ENCODE peak calls at places on chromosome 4, in six cellular contexts. E is pancreas, D is lower lobe of right lung, G is GM23248, C is heart left ventricle, N is heart right ventricle. K is an unnamed sample.

GRCh38 chr4:52657630-52658501 is 1.2 kb downstream of the USP46 start:
- DNase-seq in N (no peak), D (no peak), C (no peak), E (peak; percentile 27), G (peak; percentile 49), K (no peak)

GRCh38 chr4:135243960-135244561 is 1042.5 kb upstream of the PABPC4L start:
- DNase-seq in C (no peak), G (no peak), D (no peak), E (no peak), N (no peak), K (no peak)

GRCh38 chr4:60033826-60034225 is 1166.3 kb upstream of the ADGRL3 start:
- DNase-seq in E (no peak), C (no peak), N (no peak), D (no peak), G (no peak), K (no peak)

GRCh38 chr4:176436500-176436973 is 116.8 kb downstream of the SPCS3 start:
- DNase-seq in D (no peak), C (no peak), N (no peak), E (no peak), G (peak; percentile 71), K (no peak)

GRCh38 chr4:24742773-24743676 is 52.3 kb upstream of the SOD3 start:
- DNase-seq in G (no peak), D (no peak), N (no peak), C (no peak), E (no peak), K (no peak)

GRCh38 chr4:89021678-89022077 is 35.3 kb downstream of the FAM13A start:
- DNase-seq in E (no peak), D (no peak), G (no peak), C (no peak), N (no peak), K (no peak)

GRCh38 chr4:45580306-45580705 is 543.5 kb downstream of the GABRG1 start:
- DNase-seq in D (no peak), G (no peak), N (no peak), C (no peak), E (no peak), K (no peak)

GRCh38 chr4:98662619-98663225 is 4.3 kb upstream of the TSPAN5 start:
- DNase-seq in G (no peak), E (no peak), C (no peak), N (no peak), D (no peak), K (no peak)

GRCh38 chr4:122045533-122045932 is 93.7 kb upstream of the TRPC3 start:
- DNase-seq in C (no peak), D (peak; percentile 71), G (peak; percentile 92), N (no peak), E (no peak), K (no peak)

GRCh38 chr4:69738872-69739271 is 21.5 kb downstream of the SULT1B1 start:
- DNase-seq in G (no peak), N (no peak), E (no peak), C (no peak), D (no peak), K (no peak)

GRCh38 chr4:114603455-114603854 is 4.8 kb downstream of the UGT8 start:
- DNase-seq in N (no peak), C (no peak), D (no peak), E (no peak), G (no peak), K (no peak)

DNA sequence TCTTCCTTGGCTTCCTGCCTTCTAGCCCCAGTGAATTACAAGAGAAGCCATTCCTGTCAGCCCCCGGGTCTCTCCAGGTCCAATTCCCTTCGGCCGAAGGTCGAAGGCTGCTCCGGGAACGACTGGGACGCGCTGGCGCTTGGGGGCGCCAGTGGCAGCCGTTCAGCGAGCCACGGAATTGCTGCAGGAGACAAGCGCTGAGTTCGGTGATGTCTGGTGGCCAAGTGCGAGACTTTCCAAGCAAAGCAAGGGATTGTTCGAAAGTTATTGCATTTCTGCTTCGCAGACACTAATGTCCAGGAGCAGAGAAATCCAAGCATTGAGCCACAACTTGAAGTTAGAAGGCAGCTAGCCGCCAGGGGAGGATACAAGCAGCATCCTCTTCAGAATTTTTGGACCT is 1.1 kb upstream of the DKK2 start:
- DNase-seq in C (peak; percentile 29), E (peak; percentile 30), N (peak; percentile 22), G (peak; percentile 73), D (peak; percentile 49), K (no peak)
- H3K27me3 ChIP-seq in C (peaks cover 56% of the 10 kb centered on the region), E (no peaks in the 10 kb centered on the region), N (peaks cover 85% of the 10 kb centered on the region), G (peaks cover 29% of the 10 kb centered on the region), D (peaks cover 66% of the 10 kb centered on the region), K (peaks cover 92% of the 10 kb centered on the region)

DNA sequence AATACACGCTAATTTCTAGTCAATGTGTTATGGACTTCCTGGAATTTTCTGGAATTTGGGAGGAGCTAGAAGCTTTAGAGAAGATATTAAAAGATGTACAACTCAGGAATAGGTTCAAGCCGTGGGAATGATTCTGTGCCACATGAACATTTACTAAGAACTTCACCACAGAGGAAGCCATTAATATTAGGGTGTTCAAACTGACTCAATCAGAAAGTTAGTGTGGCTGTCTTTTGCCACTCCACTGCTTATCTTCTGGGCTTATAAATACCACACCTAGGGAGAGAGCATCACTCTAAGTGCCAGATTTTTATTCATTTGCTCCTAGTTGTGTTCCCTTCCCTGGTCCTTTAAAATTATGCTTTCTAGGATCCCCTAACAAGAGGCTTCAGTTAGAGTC is 409.8 kb downstream of the KCTD8 start:
- DNase-seq in D (no peak), G (no peak), C (no peak), N (no peak), E (no peak), K (no peak)
- H3K27me3 ChIP-seq in D (no peaks in the 10 kb centered on the region), G (no peaks in the 10 kb centered on the region), C (no peaks in the 10 kb centered on the region), N (no peaks in the 10 kb centered on the region), E (no peaks in the 10 kb centered on the region), K (no peaks in the 10 kb centered on the region)

GRCh38 chr4:26369132-26370036 is 48.6 kb downstream of the RBPJ start:
- DNase-seq in G (no peak), E (no peak), D (no peak), C (no peak), N (no peak), K (no peak)

GRCh38 chr4:26361287-26361686 is 40.5 kb downstream of the RBPJ start:
- DNase-seq in E (no peak), N (no peak), D (no peak), G (no peak), C (no peak), K (no peak)

GRCh38 chr4:26362745-26363439 is 42.1 kb downstream of the RBPJ start:
- DNase-seq in G (peak; percentile 50), D (no peak), C (no peak), N (no peak), E (no peak), K (no peak)

GRCh38 chr4:26368685-26369084 is 47.9 kb downstream of the RBPJ start:
- DNase-seq in C (no peak), E (no peak), G (no peak), N (no peak), D (no peak), K (no peak)

GRCh38 chr4:26365537-26366150 is 44.8 kb downstream of the RBPJ start:
- DNase-seq in N (no peak), C (no peak), D (no peak), E (no peak), G (no peak), K (no peak)
- H3K27me3 ChIP-seq in N (no peaks in the 10 kb centered on the region), C (no peaks in the 10 kb centered on the region), D (no peaks in the 10 kb centered on the region), E (no peaks in the 10 kb centered on the region), G (no peaks in the 10 kb centered on the region), K (no peaks in the 10 kb centered on the region)

GRCh38 chr4:55793479-55793878 is 26.1 kb upstream of the EXOC1L start:
- DNase-seq in C (no peak), D (peak; percentile 39), E (peak; percentile 9), N (no peak), G (peak; percentile 16), K (no peak)
- H3K27me3 ChIP-seq in C (peaks cover 46% of the 10 kb centered on the region), D (peaks cover 22% of the 10 kb centered on the region), E (peaks cover 3% of the 10 kb centered on the region), N (peaks cover 90% of the 10 kb centered on the region), G (peaks cover 18% of the 10 kb centered on the region), K (peaks cover 96% of the 10 kb centered on the region)

GRCh38 chr4:53931423-53932060 is 132.9 kb downstream of the CHIC2 start:
- DNase-seq in N (no peak), G (peak; percentile 54), C (no peak), E (no peak), D (no peak), K (no peak)

GRCh38 chr4:53928825-53929224 is 135.6 kb downstream of the CHIC2 start:
- DNase-seq in G (peak; percentile 61), N (no peak), D (no peak), C (no peak), E (no peak), K (no peak)

GRCh38 chr4:53932784-53933183 is 131.6 kb downstream of the CHIC2 start:
- DNase-seq in D (no peak), E (no peak), N (no peak), G (peak; percentile 72), C (no peak), K (no peak)

GRCh38 chr4:53929311-53929710 is 135.1 kb downstream of the CHIC2 start:
- DNase-seq in C (no peak), E (no peak), G (no peak), N (no peak), D (no peak), K (no peak)

GRCh38 chr4:53929955-53930798 is 134.2 kb downstream of the CHIC2 start:
- DNase-seq in C (peak; percentile 74), E (peak; percentile 49), N (peak; percentile 20), G (peak; percentile 95), D (peak; percentile 57), K (peak; percentile 50)
- H3K27me3 ChIP-seq in C (no peaks in the 10 kb centered on the region), E (no peaks in the 10 kb centered on the region), N (peaks cover 7% of the 10 kb centered on the region), G (no peaks in the 10 kb centered on the region), D (peaks cover 7% of the 10 kb centered on the region), K (peaks cover 18% of the 10 kb centered on the region)

GRCh38 chr4:7481227-7481626 is 46.5 kb upstream of the PSAPL1 start:
- DNase-seq in E (no peak), N (no peak), D (no peak), C (no peak), G (no peak), K (no peak)

GRCh38 chr4:7485096-7485495 is 50.4 kb upstream of the PSAPL1 start:
- DNase-seq in E (no peak), N (no peak), C (no peak), D (no peak), G (no peak), K (no peak)

GRCh38 chr4:7487464-7487863 is 52.7 kb upstream of the PSAPL1 start:
- DNase-seq in G (no peak), E (no peak), N (no peak), C (no peak), D (no peak), K (no peak)

GRCh38 chr4:7487998-7488671 is 53.4 kb upstream of the PSAPL1 start:
- DNase-seq in D (no peak), N (no peak), G (no peak), C (no peak), E (no peak), K (no peak)

GRCh38 chr4:7486101-7486500 is 51.4 kb upstream of the PSAPL1 start:
- DNase-seq in G (no peak), C (no peak), N (no peak), D (no peak), E (no peak), K (no peak)
- H3K27me3 ChIP-seq in G (peaks cover 29% of the 10 kb centered on the region), C (no peaks in the 10 kb centered on the region), N (peaks cover 13% of the 10 kb centered on the region), D (no peaks in the 10 kb centered on the region), E (no peaks in the 10 kb centered on the region), K (peaks cover 45% of the 10 kb centered on the region)

GRCh38 chr4:37697566-37697965 is 11.4 kb upstream of the RELL1 start:
- DNase-seq in N (no peak), G (no peak), C (no peak), E (no peak), D (no peak), K (no peak)
- H3K27me3 ChIP-seq in N (no peaks in the 10 kb centered on the region), G (no peaks in the 10 kb centered on the region), C (no peaks in the 10 kb centered on the region), E (no peaks in the 10 kb centered on the region), D (no peaks in the 10 kb centered on the region), K (no peaks in the 10 kb centered on the region)